ENCODE peak calls at places on chromosomes 16 and 17, in ten cellular contexts. S is body of pancreas, U is astrocyte of the spinal cord, J is stomach, O is Panc1, A is uterus, B is fibroblast of the aortic adventitia, M is fibroblast of pulmonary artery, Q is hepatocyte, Y is fibroblast of villous mesenchyme. X is an unnamed sample.

GRCh38 chr17:29615048-29615385 is 7.7 kb downstream of the CORO6 start:
- DNase-seq in B (peak), M (no peak), Y (no peak), Q (no peak), O (no peak), J (no peak), S (peak), A (peak), U (no peak), X (peak)

GRCh38 chr16:4053663-4054479 is 62.4 kb downstream of the ADCY9 start:
- DNase-seq in Q (peak), Y (peak), J (peak), U (peak), O (peak), S (peak), A (peak), M (peak), B (peak), X (peak)

GRCh38 chr16:48811478-48811877 is 201.5 kb upstream of the N4BP1 start:
- DNase-seq in S (no peak), J (no peak), Y (no peak), O (no peak), B (no peak), U (no peak), A (no peak), M (no peak), Q (no peak), X (no peak)

GRCh38 chr17:64355536-64356303 is 34.9 kb downstream of the PECAM1 start:
- DNase-seq in M (peak), Y (no peak), J (no peak), S (no peak), B (peak), Q (no peak), U (no peak), A (no peak), O (no peak), X (peak)

GRCh38 chr17:61738249-61738648 is 125.1 kb downstream of the BRIP1 start:
- DNase-seq in J (no peak), Y (no peak), U (no peak), O (no peak), B (no peak), A (no peak), Q (no peak), S (no peak), M (no peak), X (no peak)

GRCh38 chr17:77494664-77495435 is 354.1 kb downstream of the SEC14L1 start:
- DNase-seq in J (peak), M (peak), Q (peak), O (peak), S (peak), U (peak), A (peak), Y (peak), B (peak), X (peak)

GRCh38 chr17:70100983-70101382 is 26.0 kb downstream of the KCNJ16 start:
- DNase-seq in S (no peak), Q (no peak), J (no peak), O (no peak), Y (no peak), M (no peak), A (no peak), U (no peak), B (peak), X (peak)

GRCh38 chr17:8041980-8042379 is 3.1 kb downstream of the ALOX15B start:
- DNase-seq in Q (no peak), J (no peak), O (no peak), S (no peak), U (no peak), M (no peak), B (no peak), A (no peak), Y (no peak), X (no peak)

GRCh38 chr16:23509763-23510153 is 536 bp downstream of the GGA2 start:
- DNase-seq in A (peak), U (peak), Y (peak), O (no peak), B (peak), S (peak), M (peak), Q (peak), J (no peak), X (peak)

GRCh38 chr16:81204794-81205680 is 33.5 kb upstream of the BCO1 start:
- DNase-seq in B (peak), S (peak), Y (peak), J (peak), O (peak), A (no peak), M (peak), U (peak), Q (peak), X (peak)

GRCh38 chr17:67151717-67152116 is 93.3 kb downstream of the HELZ start:
- DNase-seq in Y (peak), J (no peak), Q (no peak), A (no peak), U (peak), S (no peak), M (peak), B (peak), O (no peak), X (peak)

GRCh38 chr16:26983426-26983825 is 83.3 kb upstream of the C16orf82 start:
- DNase-seq in A (no peak), O (no peak), M (peak), Q (no peak), U (peak), J (no peak), Y (peak), S (no peak), B (no peak), X (peak)

GRCh38 chr16:81623365-81624102 is 155.6 kb upstream of the PLCG2 start:
- DNase-seq in J (peak), Y (peak), M (peak), A (no peak), O (no peak), B (peak), S (peak), Q (peak), U (peak), X (peak)

GRCh38 chr17:78628547-78629435 is 51.6 kb upstream of the DNAH17 start:
- DNase-seq in M (no peak), O (no peak), Q (no peak), Y (no peak), U (no peak), B (no peak), S (no peak), J (no peak), A (no peak), X (no peak)

GRCh38 chr16:88760424-88761142 is 24.4 kb downstream of the PIEZO1 start:
- DNase-seq in A (no peak), J (no peak), B (no peak), O (no peak), M (no peak), Y (no peak), S (no peak), Q (no peak), U (no peak), X (no peak)

GRCh38 chr16:88130681-88131080 is 179.4 kb downstream of the BANP start:
- DNase-seq in A (no peak), J (no peak), U (no peak), Q (no peak), O (no peak), Y (no peak), B (no peak), S (no peak), M (no peak), X (no peak)

GRCh38 chr17:238071-238963 is 56.9 kb upstream of the DOC2B start:
- DNase-seq in M (no peak), Q (no peak), B (no peak), U (no peak), J (no peak), A (no peak), Y (no peak), O (no peak), S (no peak), X (no peak)

GRCh38 chr17:41645371-41646063 is 21.1 kb upstream of the KRT17 start:
- DNase-seq in A (no peak), B (peak), Y (peak), U (peak), O (no peak), Q (peak), J (no peak), M (peak), S (no peak), X (peak)

GRCh38 chr16:72415379-72415778 is 243.4 kb upstream of the PMFBP1 start:
- DNase-seq in Y (no peak), Q (no peak), O (no peak), M (no peak), S (no peak), B (no peak), A (no peak), J (no peak), U (no peak), X (no peak)

GRCh38 chr17:38632334-38632733 is 26.6 kb upstream of the SRCIN1 start:
- DNase-seq in O (no peak), Q (no peak), A (no peak), U (no peak), J (no peak), B (no peak), Y (no peak), S (no peak), M (no peak), X (no peak)

GRCh38 chr17:68257924-68258323 is 10.1 kb downstream of the AMZ2 start:
- DNase-seq in Q (no peak), A (no peak), B (no peak), M (no peak), Y (no peak), U (no peak), S (no peak), O (no peak), J (no peak), X (no peak)

GRCh38 chr16:67429053-67429798 is 1.7 kb upstream of the HSD11B2 start:
- DNase-seq in S (no peak), B (no peak), Q (no peak), U (no peak), Y (no peak), M (no peak), O (no peak), A (no peak), J (peak), X (no peak)

GRCh38 chr16:22220076-22220453 is 14.0 kb downstream of the EEF2K start:
- DNase-seq in S (peak), U (peak), Y (peak), Q (peak), B (no peak), J (no peak), M (peak), O (no peak), A (peak), X (peak)

GRCh38 chr16:22184615-22184968 is 21.5 kb upstream of the EEF2K start:
- DNase-seq in U (no peak), J (no peak), M (no peak), A (no peak), Y (no peak), Q (no peak), O (no peak), S (no peak), B (no peak), X (no peak)

GRCh38 chr16:62010186-62010585 is 26.1 kb downstream of the CDH8 start:
- DNase-seq in J (no peak), B (no peak), O (no peak), S (no peak), A (no peak), Y (no peak), M (no peak), U (no peak), Q (no peak), X (no peak)

GRCh38 chr16:89723279-89724250 is 2.2 kb downstream of the ZNF276 start:
- DNase-seq in M (peak), O (no peak), U (peak), Q (no peak), S (peak), B (peak), A (no peak), J (peak), Y (no peak), X (peak)

GRCh38 chr17:12545877-12546513 is 119.7 kb upstream of the MYOCD start:
- DNase-seq in B (peak), Q (peak), S (peak), J (no peak), O (peak), U (peak), Y (peak), M (peak), A (no peak), X (peak)

GRCh38 chr16:77603656-77604055 is 118.7 kb upstream of the NUDT7 start:
- DNase-seq in B (no peak), S (no peak), A (no peak), O (no peak), J (no peak), M (no peak), Y (no peak), Q (no peak), U (no peak), X (no peak)

GRCh38 chr16:17766012-17766411 is 295.3 kb upstream of the XYLT1 start:
- DNase-seq in A (no peak), O (no peak), S (no peak), J (no peak), M (no peak), Q (no peak), U (no peak), B (no peak), Y (no peak), X (no peak)

DNA sequence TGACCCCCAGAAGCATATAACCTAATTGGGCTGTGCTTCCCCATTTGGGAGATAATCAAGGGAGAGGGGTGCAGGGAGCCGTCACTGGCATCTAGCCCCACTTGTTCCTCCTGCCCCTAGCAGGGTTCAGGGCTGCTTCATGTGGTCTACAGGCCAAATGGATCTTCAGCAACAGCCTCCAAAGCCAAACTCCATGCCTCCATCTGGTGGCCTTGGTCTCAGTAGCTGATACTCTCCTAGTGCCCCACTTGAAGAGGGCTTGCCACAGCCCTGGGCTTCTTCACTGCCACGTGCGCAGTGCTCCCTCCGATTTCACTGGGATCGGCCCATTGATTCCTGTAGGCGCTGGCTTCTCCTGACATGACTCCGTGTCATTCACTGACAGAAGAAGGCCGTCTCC is 24.6 kb downstream of the LYRM9 start:
- DNase-seq in B (no peak), S (no peak), J (no peak), Y (no peak), M (no peak), A (no peak), O (no peak), Q (no peak), U (no peak), X (no peak)
- TF ChIP-seq CTCF in B (no peak), S (no peak), J (no peak), Y (no peak), M (no peak), A (no peak), O (no peak), Q (no peak), U (no peak), X (no peak)

DNA sequence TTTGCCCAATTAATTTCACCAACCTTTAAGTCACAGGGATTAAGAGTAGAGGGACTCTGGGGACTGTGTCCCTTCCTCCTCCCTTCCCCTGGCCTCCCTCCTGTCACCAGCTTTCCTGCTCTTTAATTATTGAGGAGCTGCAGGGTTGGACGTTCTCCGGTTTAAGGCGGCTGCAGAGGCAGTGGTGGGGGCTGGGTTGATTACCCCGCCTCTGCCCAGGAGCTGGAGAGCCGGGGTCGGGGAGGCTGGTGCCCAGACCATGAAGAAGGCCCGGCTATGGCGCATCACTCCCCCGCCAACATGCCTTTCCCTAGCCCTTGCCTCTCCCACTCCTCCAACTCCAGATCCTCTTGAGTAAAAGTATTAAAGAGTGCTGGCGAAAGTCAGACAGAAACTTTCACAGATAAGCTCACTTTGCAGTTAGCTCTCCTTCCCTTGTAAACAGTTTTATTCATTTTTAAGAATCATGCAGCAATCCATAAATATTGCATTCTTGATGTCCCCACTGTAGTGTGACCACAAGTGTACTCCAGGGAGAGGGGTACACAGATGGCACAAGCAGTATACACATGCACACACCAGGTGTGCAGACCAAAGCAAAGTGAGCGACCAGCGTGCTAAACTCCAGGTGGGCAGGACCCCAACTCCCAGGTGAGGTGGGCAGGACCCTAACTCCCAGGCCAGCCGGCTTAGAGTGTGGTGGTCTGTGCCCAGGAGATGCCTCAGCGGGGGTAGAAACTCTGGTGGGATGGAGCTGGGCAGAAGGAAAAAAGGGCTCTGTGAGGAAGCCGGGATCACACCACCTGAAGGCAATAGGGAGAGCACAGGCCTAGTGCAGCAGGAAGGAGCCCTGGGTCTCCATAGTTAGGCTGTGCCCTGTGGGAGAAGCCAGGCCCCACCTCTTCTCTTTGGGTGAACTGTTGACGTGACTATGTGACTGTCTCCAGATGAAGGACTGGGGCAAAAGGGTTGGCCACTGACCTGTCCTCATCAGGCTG is 1.3 kb upstream of the FOXJ1 start:
- DNase-seq in A (no peak), U (no peak), B (no peak), Q (no peak), Y (no peak), M (no peak), J (no peak), S (no peak), O (no peak), X (no peak)
- H3K4me3 ChIP-seq in A (no peak), U (no peak), B (no peak), Q (no peak), Y (no peak), M (no peak), J (no peak), S (no peak), O (no peak), X (no peak)

GRCh38 chr17:32335647-32336046 is 6.3 kb downstream of the C17orf75 start:
- DNase-seq in B (peak), M (peak), U (peak), Y (no peak), S (no peak), O (no peak), Q (no peak), J (no peak), A (no peak), X (peak)

GRCh38 chr17:32345953-32346600 is 3.9 kb upstream of the ZNF207 start:
- DNase-seq in S (no peak), Y (no peak), B (no peak), O (no peak), J (no peak), A (no peak), Q (no peak), U (no peak), M (no peak), X (no peak)

GRCh38 chr17:32342603-32343325 is 791 bp upstream of the C17orf75 start:
- DNase-seq in A (no peak), B (no peak), S (no peak), U (no peak), J (no peak), Q (no peak), O (no peak), M (no peak), Y (no peak), X (no peak)

GRCh38 chr17:32341857-32342602 is at the start of gene C17orf75:
- DNase-seq in J (peak), Q (peak), B (peak), M (peak), U (peak), Y (peak), A (peak), S (peak), O (peak), X (peak)

DNA sequence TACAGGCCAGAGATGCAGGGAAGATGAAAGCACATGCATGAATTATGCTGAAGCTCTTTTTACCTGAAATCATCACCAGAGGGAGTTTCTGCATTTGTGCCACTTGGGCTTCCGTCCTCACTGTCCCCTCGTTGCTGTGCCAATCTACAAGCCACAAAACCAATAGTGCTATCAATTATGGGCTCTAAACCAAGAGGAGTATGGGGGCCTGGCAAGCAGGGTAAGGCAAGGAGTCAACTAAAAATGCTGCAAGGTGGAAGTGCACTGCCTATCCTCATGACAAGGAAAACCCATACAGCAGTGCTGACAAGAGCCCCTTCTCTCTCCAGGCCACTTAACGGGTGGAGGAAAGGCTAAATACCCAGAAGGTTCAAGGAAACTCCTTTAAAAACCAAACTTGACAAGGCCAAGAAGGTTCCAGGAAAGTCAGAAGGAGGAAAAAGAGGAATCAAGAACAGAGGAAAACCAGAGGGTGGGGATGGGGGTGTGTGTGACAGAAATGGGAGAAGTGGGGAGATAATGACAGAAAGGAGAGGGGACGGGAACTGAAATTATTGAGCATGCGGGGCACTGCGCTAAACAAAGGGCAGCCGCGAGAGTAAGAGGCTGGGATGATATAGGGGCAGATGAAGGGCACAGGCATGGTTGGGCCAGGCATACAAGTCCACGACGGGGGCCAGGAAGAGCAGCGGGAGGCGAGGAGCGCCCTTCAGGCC is 674 bp downstream of the C17orf75 start:
- DNase-seq in Y (no peak), B (no peak), U (no peak), O (no peak), S (peak), A (no peak), J (no peak), Q (peak), M (no peak), X (no peak)
- TF ChIP-seq CTCF in Y (peak), B (no peak), U (peak), O (no peak), S (no peak), A (no peak), J (peak), Q (peak), M (peak), X (peak)

DNA sequence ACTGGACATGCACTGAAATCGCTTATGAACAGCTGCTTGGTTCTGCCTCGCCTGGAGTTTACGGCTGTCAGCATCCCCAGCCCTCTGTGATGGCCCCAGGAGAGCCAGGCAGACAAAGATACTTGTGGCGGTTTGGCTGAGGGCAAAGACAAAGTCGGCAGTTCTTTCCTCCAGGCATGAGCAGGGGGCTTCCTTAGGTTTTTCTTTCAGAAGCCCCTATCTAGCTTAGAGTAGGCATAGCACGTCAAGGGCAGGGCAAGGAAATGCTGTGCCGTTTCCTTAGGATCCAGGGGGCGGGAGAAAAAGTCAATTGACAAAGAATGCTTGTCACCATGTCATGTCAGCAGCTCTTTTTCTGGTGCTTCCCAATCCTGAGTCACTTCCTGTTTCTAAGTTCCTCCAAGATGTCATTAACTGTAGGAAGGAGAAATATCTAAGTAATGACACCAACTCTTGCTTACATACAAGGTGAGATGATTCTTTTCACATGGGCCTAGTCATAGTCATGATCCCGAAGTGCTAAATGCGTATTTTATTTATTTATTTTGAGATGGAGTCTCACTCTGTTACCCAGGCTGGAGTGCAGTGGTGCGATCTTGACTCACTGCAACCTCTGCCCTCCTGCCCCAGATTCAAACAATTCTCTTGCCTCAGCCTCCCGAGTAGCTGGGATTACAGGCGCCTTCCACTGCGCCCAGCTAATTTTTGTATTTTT is 35.2 kb downstream of the GJC1 start:
- DNase-seq in A (no peak), M (peak), B (peak), Q (no peak), Y (peak), U (peak), S (no peak), O (peak), J (no peak), X (peak)
- H3K4me3 ChIP-seq in A (no peak), M (no peak), B (no peak), Q (no peak), Y (no peak), U (no peak), S (no peak), O (no peak), J (no peak), X (no peak)